ENCODE peak calls at places on chromosomes 16 and 17, in nine cellular contexts. W, V, C, J, T, D, O, U and R are unnamed samples.

GRCh38 chr17:27577124-27577761 is 53.7 kb upstream of the LGALS9 start:
- ATAC-seq in D (peak), C (peak), V (peak), T (peak), U (no peak), O (no peak), W (no peak), J (peak), R (no peak)

GRCh38 chr16:73107371-73107770 is 59.4 kb upstream of the ZFHX3 start:
- ATAC-seq in J (no peak), O (no peak), V (no peak), C (no peak), W (no peak), T (no peak), D (no peak), U (no peak), R (no peak)

GRCh38 chr17:29577778-29578211 is 9.3 kb downstream of the TP53I13 start:
- ATAC-seq in D (no peak), T (peak), C (no peak), J (no peak), W (no peak), U (no peak), V (no peak), O (no peak), R (no peak)

GRCh38 chr16:55324491-55325447 is 766 bp downstream of the IRX6 start:
- ATAC-seq in U (peak), V (peak), D (peak), C (no peak), T (no peak), O (no peak), W (no peak), J (no peak), R (no peak)

GRCh38 chr16:35911899-35912298 is 2452.5 kb downstream of the TP53TG3F start:
- ATAC-seq in U (no peak), D (no peak), W (no peak), C (no peak), T (no peak), V (no peak), J (no peak), O (no peak), R (no peak)

GRCh38 chr17:73017653-73018052 is 74.8 kb downstream of the SLC39A11 start:
- ATAC-seq in W (no peak), V (no peak), J (no peak), O (no peak), T (peak), C (no peak), U (no peak), D (no peak), R (no peak)

GRCh38 chr17:40937384-40937819 is at the start of gene KRT23:
- ATAC-seq in U (no peak), C (peak), O (no peak), W (no peak), T (no peak), D (no peak), V (no peak), J (no peak), R (no peak)

GRCh38 chr17:76709077-76709950 is 1.5 kb downstream of the MXRA7 start:
- ATAC-seq in V (peak), O (no peak), C (peak), U (peak), W (no peak), D (peak), T (peak), J (peak), R (peak)

GRCh38 chr17:76667356-76667755 is 23.8 kb upstream of the ST6GALNAC1 start:
- ATAC-seq in W (no peak), T (no peak), O (no peak), D (no peak), U (no peak), C (no peak), V (no peak), J (no peak), R (no peak)

GRCh38 chr16:79980650-79981521 is 380.3 kb upstream of the MAF start:
- ATAC-seq in J (no peak), W (no peak), T (no peak), V (no peak), D (no peak), O (no peak), U (no peak), C (no peak), R (no peak)

GRCh38 chr16:71402674-71403073 is 39.2 kb downstream of the TLE7 start:
- ATAC-seq in C (no peak), J (no peak), D (no peak), U (no peak), T (no peak), V (no peak), W (no peak), O (no peak), R (no peak)

GRCh38 chr17:4043862-4044261 is 79.6 kb upstream of the ATP2A3 start:
- ATAC-seq in T (no peak), D (peak), W (peak), U (no peak), C (no peak), J (no peak), O (peak), V (no peak), R (no peak)

GRCh38 chr16:25138130-25138529 is 26.6 kb downstream of the LCMT1 start:
- ATAC-seq in O (no peak), U (no peak), T (no peak), C (no peak), W (no peak), D (no peak), J (peak), V (no peak), R (no peak)

GRCh38 chr17:62916684-62917571 is 49.1 kb upstream of the TANC2 start:
- ATAC-seq in J (no peak), C (no peak), V (peak), O (no peak), T (no peak), W (no peak), U (peak), D (peak), R (peak)

GRCh38 chr17:9386401-9386800 is 189.2 kb downstream of the STX8 start:
- ATAC-seq in T (no peak), C (no peak), J (no peak), W (no peak), O (no peak), D (no peak), U (no peak), V (no peak), R (no peak)

GRCh38 chr16:9102379-9102778 is 10.9 kb downstream of the HAPSTR1 start:
- ATAC-seq in T (peak), U (no peak), D (no peak), C (no peak), V (no peak), J (no peak), O (no peak), W (peak), R (peak)

GRCh38 chr16:77571463-77571862 is 136.6 kb upstream of the ADAMTS18 start:
- ATAC-seq in C (no peak), V (no peak), T (no peak), J (no peak), U (no peak), D (no peak), W (no peak), O (no peak), R (no peak)

GRCh38 chr16:68737046-68737729 is at the start of gene CDH1:
- ATAC-seq in J (peak), C (peak), W (peak), V (no peak), U (peak), O (peak), T (no peak), D (peak), R (no peak)

GRCh38 chr16:15034266-15035162 is 21.4 kb downstream of the NTAN1 start:
- ATAC-seq in J (no peak), C (no peak), U (no peak), V (peak), W (no peak), D (peak), O (no peak), T (no peak), R (peak)

GRCh38 chr17:73293480-73293911 is 18.3 kb downstream of the CDC42EP4 start:
- ATAC-seq in D (peak), O (no peak), J (peak), C (peak), V (peak), W (no peak), U (peak), T (peak), R (peak)

GRCh38 chr16:66293207-66293735 is 73.2 kb upstream of the CDH5 start:
- ATAC-seq in O (no peak), J (no peak), C (no peak), V (no peak), W (no peak), D (no peak), U (no peak), T (no peak), R (no peak)

GRCh38 chr16:27618611-27619380 is 68.9 kb downstream of the KATNIP start:
- ATAC-seq in D (no peak), C (peak), W (no peak), V (peak), J (no peak), U (no peak), O (no peak), T (no peak), R (no peak)

GRCh38 chr16:10242916-10243315 is 60.7 kb upstream of the GRIN2A start:
- ATAC-seq in U (no peak), C (no peak), T (no peak), O (no peak), D (no peak), J (no peak), V (no peak), W (no peak), R (no peak)

GRCh38 chr16:88303890-88304819 is 78.6 kb upstream of the ZNF469 start:
- ATAC-seq in T (peak), U (peak), O (no peak), W (no peak), J (peak), V (peak), C (peak), D (peak), R (peak)

GRCh38 chr17:57035971-57036481 is 49.0 kb upstream of the AKAP1 start:
- ATAC-seq in O (no peak), V (peak), C (peak), T (no peak), J (no peak), D (peak), W (no peak), U (peak), R (peak)

GRCh38 chr16:57113042-57113453 is 20.7 kb downstream of the CPNE2 start:
- ATAC-seq in W (peak), O (no peak), J (peak), C (no peak), T (no peak), V (no peak), D (no peak), U (no peak), R (no peak)

GRCh38 chr17:45294506-45294905 is 22.3 kb downstream of the MAP3K14 start:
- ATAC-seq in O (no peak), V (peak), U (no peak), D (peak), J (no peak), C (peak), T (peak), W (no peak), R (no peak)

GRCh38 chr16:3984111-3985060 is 103.9 kb upstream of the CREBBP start:
- ATAC-seq in D (no peak), W (no peak), T (no peak), O (no peak), V (no peak), U (no peak), C (no peak), J (peak), R (no peak)

GRCh38 chr17:68601565-68602266 is 549 bp upstream of the FAM20A start:
- ATAC-seq in U (no peak), J (no peak), V (peak), W (no peak), C (no peak), O (no peak), D (no peak), T (no peak), R (peak)

GRCh38 chr17:76445697-76446448 is 7.1 kb downstream of the UBE2O start:
- ATAC-seq in O (no peak), T (no peak), J (no peak), U (no peak), W (no peak), D (no peak), V (no peak), C (no peak), R (no peak)

GRCh38 chr16:19639986-19640421 is 78.0 kb downstream of the KNOP1 start:
- ATAC-seq in U (no peak), T (no peak), W (peak), D (no peak), C (no peak), O (peak), J (no peak), V (peak), R (no peak)

GRCh38 chr17:40561871-40562611 is 3.2 kb downstream of the CCR7 start:
- ATAC-seq in J (no peak), U (no peak), O (peak), W (peak), V (no peak), T (no peak), D (no peak), C (no peak), R (no peak)

GRCh38 chr16:69113216-69113615 is 7.8 kb downstream of the HAS3 start:
- ATAC-seq in D (no peak), V (no peak), U (no peak), W (peak), O (no peak), J (peak), T (no peak), C (no peak), R (no peak)

GRCh38 chr16:67593701-67594100 is 31.4 kb downstream of the CTCF start:
- ATAC-seq in C (no peak), D (no peak), O (no peak), W (no peak), V (no peak), U (no peak), T (no peak), J (no peak), R (no peak)

GRCh38 chr17:73553311-73553710 is 90.9 kb downstream of the SDK2 start:
- ATAC-seq in W (no peak), C (no peak), D (no peak), V (no peak), U (no peak), O (no peak), J (no peak), T (no peak), R (no peak)

GRCh38 chr17:30433514-30433913 is 43.7 kb upstream of the GOSR1 start:
- ATAC-seq in C (no peak), O (no peak), T (peak), D (peak), J (no peak), W (no peak), U (peak), V (no peak), R (no peak)

DNA sequence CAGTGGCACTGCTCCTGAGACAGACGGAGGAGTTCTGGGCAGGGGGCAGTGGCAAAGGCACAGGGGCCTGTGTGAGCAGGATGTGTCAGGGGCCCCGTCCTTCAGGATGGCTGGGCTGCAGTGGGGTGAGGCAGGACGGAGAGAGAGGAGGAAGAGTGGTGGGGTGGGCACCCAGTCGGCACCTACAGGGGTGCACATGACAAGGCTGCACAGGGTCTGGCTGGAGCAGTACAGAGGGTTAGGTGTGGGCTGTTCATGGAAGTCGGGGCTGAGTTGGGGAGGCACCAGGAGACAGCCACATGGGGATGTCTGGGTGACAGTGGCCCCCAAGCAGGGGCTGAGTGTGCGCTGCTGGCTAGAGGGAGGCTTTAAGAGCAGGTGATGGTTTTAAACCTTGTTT is 106.0 kb downstream of the RAB11FIP4 start:
- ATAC-seq in U (no peak), V (no peak), C (no peak), T (no peak), W (no peak), O (no peak), J (no peak), D (no peak), R (no peak)
- TF ChIP-seq CTCF in U (no peak), V (no peak), C (no peak), T (no peak), W (no peak), O (no peak), J (no peak), D (no peak), R (no peak)

DNA sequence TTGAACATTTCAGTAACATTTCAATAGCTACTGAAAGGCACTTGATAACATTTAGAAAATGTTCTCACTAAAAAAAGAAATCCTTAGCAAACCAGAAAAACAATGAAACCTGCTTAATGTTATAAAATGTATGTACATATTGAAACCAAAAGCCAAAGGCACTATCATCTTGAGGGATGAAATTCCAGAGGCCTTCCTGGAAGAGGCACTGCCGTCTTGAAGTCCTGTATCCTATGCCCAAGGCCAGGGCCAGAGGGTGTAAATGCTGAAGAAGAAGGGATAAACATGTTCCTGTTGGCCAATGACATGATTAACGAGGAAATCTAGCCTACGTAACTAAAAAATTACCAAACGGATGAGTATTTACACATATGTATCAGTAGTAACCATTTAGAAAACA is 57.0 kb upstream of the DNAH17 start:
- ATAC-seq in C (no peak), O (no peak), W (no peak), D (no peak), U (no peak), J (no peak), T (no peak), V (no peak), R (no peak)
- TF ChIP-seq CTCF in C (no peak), O (no peak), W (no peak), D (no peak), U (no peak), J (no peak), T (no peak), V (no peak), R (no peak)

DNA sequence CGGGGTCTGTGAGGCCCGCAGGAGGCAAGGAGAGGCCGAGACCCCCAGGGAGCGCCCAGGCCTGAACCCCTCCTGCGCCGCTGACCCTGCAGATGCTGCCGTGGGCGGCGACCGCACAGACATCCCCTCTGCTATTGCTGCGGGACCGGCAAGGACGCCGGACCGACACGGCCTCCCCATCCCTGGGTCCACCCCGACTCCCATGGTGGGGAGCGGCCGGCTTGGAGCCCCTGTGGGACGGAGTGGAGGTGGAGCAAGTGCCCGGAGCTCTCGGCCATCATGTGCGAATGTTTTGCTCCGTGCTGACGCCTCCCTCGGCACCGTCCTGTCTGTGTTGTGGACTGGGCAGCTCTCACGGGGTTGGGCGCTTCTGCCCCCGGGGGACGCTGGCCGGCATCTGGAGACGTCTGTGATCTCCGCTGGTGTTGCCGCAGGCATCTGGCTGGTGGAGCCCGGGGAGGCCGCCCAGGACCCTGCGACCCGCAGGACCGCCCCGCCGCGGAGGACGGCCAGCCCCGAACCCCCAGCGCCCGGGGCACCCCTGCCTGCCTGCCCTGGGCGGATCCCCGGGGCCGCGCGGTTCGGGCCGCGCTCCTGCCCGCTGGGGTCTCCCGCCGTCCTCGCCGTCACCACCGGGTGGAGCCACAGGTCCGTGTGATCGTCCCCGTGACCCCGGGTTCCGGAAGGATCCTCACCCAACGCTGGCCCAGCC is 12.8 kb upstream of the GNG13 start:
- ATAC-seq in T (peak), V (peak), J (peak), O (peak), U (no peak), W (peak), D (peak), C (peak), R (peak)
- TF ChIP-seq CTCF in T (peak), V (peak), J (peak), O (peak), U (peak), W (peak), D (peak), C (no peak), R (peak)

GRCh38 chr17:43984521-43984920 is 19.9 kb upstream of the NAGS start:
- ATAC-seq in D (peak), U (no peak), W (no peak), J (peak), C (no peak), V (no peak), T (peak), O (no peak), R (no peak)
- TF ChIP-seq CTCF in D (no peak), U (no peak), W (no peak), J (no peak), C (no peak), V (no peak), T (no peak), O (no peak), R (no peak)